ENCODE peak calls at places on chromosomes 11 and 22, in five cellular contexts. J is fibroblast of lung, G is sciatic nerve, M is HFFc6, V is activated T-cell treated with anti-CD3 and anti-CD28 coated beads for 1 hour. P is an unnamed sample.

GRCh38 chr11:107733518-107733917 is 21.7 kb upstream of the SLN start:
- DNase-seq in G (no peak), M (no peak), J (peak), V (no peak), P (no peak)

GRCh38 chr11:94658386-94658785 is 91.2 kb downstream of the PIWIL4 start:
- DNase-seq in M (no peak), G (no peak), V (no peak), J (no peak), P (no peak)

GRCh38 chr11:74182635-74183034 is 11.5 kb downstream of the PPME1 start:
- DNase-seq in J (peak), V (no peak), M (no peak), G (no peak), P (no peak)

GRCh38 chr11:66071326-66071870 is 1.3 kb downstream of the PACS1 start:
- DNase-seq in M (no peak), G (no peak), J (no peak), V (no peak), P (no peak)

GRCh38 chr11:28526406-28526751 is 418.2 kb downstream of the METTL15 start:
- DNase-seq in J (peak), G (no peak), V (no peak), M (peak), P (no peak)

GRCh38 chr11:121630041-121630440 is 177.3 kb upstream of the SORL1-AS1 start:
- DNase-seq in M (peak), G (no peak), J (peak), V (no peak), P (no peak)

GRCh38 chr11:4167758-4168157 is 73.2 kb downstream of the RRM1 start:
- DNase-seq in M (no peak), V (no peak), J (no peak), G (no peak), P (no peak)

GRCh38 chr11:6233984-6234313 is 487 bp downstream of the FHIP1B start:
- DNase-seq in G (no peak), J (peak), V (no peak), M (no peak), P (no peak)

GRCh38 chr22:45072322-45072903 is 62.6 kb upstream of the PHF21B start:
- DNase-seq in M (peak), G (no peak), V (no peak), J (peak), P (no peak)

GRCh38 chr11:125101596-125101995 is 9.8 kb downstream of the TMEM218 start:
- DNase-seq in V (no peak), J (no peak), G (no peak), M (no peak), P (no peak)

GRCh38 chr11:82776377-82776776 is 42.7 kb upstream of the FAM181B start:
- DNase-seq in G (no peak), J (peak), M (peak), V (no peak), P (no peak)

GRCh38 chr11:119723243-119723951 is 5.6 kb downstream of the NECTIN1 start:
- DNase-seq in V (no peak), J (no peak), M (no peak), G (no peak), P (no peak)